ENCODE peak calls at places on chromosomes 4 and X, in six cellular contexts. D is Karpas-422; L is colonic mucosa; N is upper lobe of right lung; B is Jurkat, Clone E6-1; G is heart right ventricle. Q is an unnamed sample.

GRCh38 chrX:106903291-106903820 is at the start of gene RIPPLY1:
- DNase-seq in N (no peak), G (no peak), B (no peak), D (peak; percentile 48), L (no peak), Q (no peak)

GRCh38 chr4:165839615-165840333 is 33.3 kb upstream of the TLL1 start:
- DNase-seq in B (no peak), G (no peak), L (no peak), D (no peak), N (no peak), Q (peak; percentile 15)

GRCh38 chr4:37970702-37971101 is 10.5 kb downstream of the PTTG2 start:
- DNase-seq in D (peak; percentile 85), N (peak; percentile 90), L (peak; percentile 85), G (peak; percentile 72), B (peak; percentile 35), Q (peak; percentile 38)

GRCh38 chr4:167555338-167556022 is 321.2 kb upstream of the SPOCK3 start:
- DNase-seq in L (no peak), D (no peak), G (no peak), N (no peak), B (no peak), Q (no peak)

GRCh38 chr4:123035239-123035638 is 112.8 kb upstream of the NUDT6 start:
- DNase-seq in L (no peak), B (no peak), G (no peak), D (no peak), N (no peak), Q (no peak)

GRCh38 chr4:23373269-23373668 is 516.6 kb downstream of the PPARGC1A start:
- DNase-seq in G (no peak), N (peak; percentile 69), L (peak; percentile 43), D (no peak), B (no peak), Q (no peak)

GRCh38 chrX:114798902-114799301 is 215.0 kb downstream of the HTR2C start:
- DNase-seq in G (no peak), N (no peak), D (no peak), B (no peak), L (no peak), Q (no peak)

GRCh38 chr4:6900181-6900812 is 9.3 kb upstream of the TBC1D14 start:
- DNase-seq in G (no peak), D (no peak), B (no peak), L (no peak), N (no peak), Q (no peak)

GRCh38 chrX:108537005-108537404 is 97.4 kb downstream of the COL4A5 start:
- DNase-seq in B (peak; percentile 8), N (no peak), G (no peak), L (peak; percentile 24), D (peak; percentile 72), Q (no peak)

GRCh38 chr4:158778712-158779111 is 9.9 kb downstream of the FNIP2 start:
- DNase-seq in L (peak; percentile 77), D (no peak), G (no peak), N (no peak), B (no peak), Q (peak; percentile 75)

GRCh38 chrX:49271341-49271740 is 1.7 kb downstream of the PPP1R3F start:
- DNase-seq in B (no peak), L (no peak), G (no peak), N (no peak), D (no peak), Q (no peak)
- H3K4me3 ChIP-seq in B (no peak overlapping the region), L (no peak overlapping the region), G (no peak overlapping the region), N (peak overlapping the region; percentile 68), D (no peak overlapping the region), Q (peak overlapping the region; percentile 65)

GRCh38 chr4:75596061-75596460 is 34.3 kb downstream of the CDKL2 start:
- DNase-seq in D (no peak), L (no peak), B (no peak), G (no peak), N (no peak), Q (no peak)
- H3K4me3 ChIP-seq in D (no peak overlapping the region), L (no peak overlapping the region), B (no peak overlapping the region), G (no peak overlapping the region), N (no peak overlapping the region), Q (no peak overlapping the region)

GRCh38 chrX:25005034-25005381 is 10.8 kb downstream of the ARX start:
- DNase-seq in D (no peak), G (no peak), N (no peak), L (no peak), B (no peak), Q (no peak)
- H3K4me3 ChIP-seq in D (no peak overlapping the region), G (no peak overlapping the region), N (no peak overlapping the region), L (no peak overlapping the region), B (no peak overlapping the region), Q (no peak overlapping the region)

GRCh38 chrX:10576777-10577444 is 43.5 kb downstream of the MID1 start:
- DNase-seq in N (no peak), L (no peak), D (no peak), B (no peak), G (peak; percentile 11), Q (no peak)

GRCh38 chrX:10577863-10578262 is 42.5 kb downstream of the MID1 start:
- DNase-seq in L (no peak), N (no peak), B (no peak), G (no peak), D (no peak), Q (no peak)

GRCh38 chrX:10582215-10582733 is 38.1 kb downstream of the MID1 start:
- DNase-seq in G (no peak), L (no peak), B (no peak), D (no peak), N (no peak), Q (peak; percentile 67)

GRCh38 chrX:10579753-10580060 is 40.7 kb downstream of the MID1 start:
- DNase-seq in N (no peak), L (no peak), G (no peak), D (no peak), B (no peak), Q (no peak)

DNA sequence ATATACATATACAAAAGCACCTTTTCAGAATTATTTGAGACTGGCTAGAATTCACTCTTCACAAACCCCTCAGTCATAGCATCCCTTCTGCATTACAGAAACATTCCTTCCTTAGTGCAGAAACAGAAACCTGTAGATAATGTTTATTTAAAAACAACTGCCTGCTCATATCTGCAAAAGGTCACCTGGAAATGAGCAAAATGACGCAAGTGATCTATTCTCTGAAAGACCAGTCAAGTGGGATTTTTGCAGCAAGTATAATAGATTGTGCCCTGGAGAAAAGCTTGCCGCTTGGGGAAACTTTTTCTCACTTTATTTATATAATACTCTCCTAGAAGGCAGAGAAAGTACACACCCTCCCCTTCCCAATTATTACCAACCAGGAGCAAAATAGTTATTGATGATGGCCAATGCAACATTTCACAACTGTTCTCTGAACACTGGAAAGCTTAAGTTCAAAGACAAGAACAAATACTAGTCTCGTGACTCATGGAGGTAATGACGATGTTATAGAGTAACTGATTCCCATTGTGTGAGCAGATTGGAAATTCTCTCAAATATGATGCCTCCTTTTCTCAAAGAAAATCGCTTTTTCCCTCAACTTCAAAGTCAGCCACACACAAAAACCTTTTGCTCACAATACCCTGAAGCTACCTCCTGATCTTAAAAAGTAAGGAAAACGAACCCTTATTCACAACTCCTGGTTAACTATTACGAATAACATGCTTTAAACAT is 41.2 kb downstream of the MID1 start:
- DNase-seq in N (no peak), G (no peak), B (no peak), D (no peak), L (no peak), Q (no peak)
- H3K4me3 ChIP-seq in N (no peak overlapping the region), G (no peak overlapping the region), B (no peak overlapping the region), D (no peak overlapping the region), L (no peak overlapping the region), Q (no peak overlapping the region)

GRCh38 chrX:129568349-129568748 is 28.3 kb downstream of the OCRL start:
- DNase-seq in D (no peak), G (no peak), L (no peak), N (no peak), B (no peak), Q (no peak)
- H3K4me3 ChIP-seq in D (no peak overlapping the region), G (no peak overlapping the region), L (no peak overlapping the region), N (no peak overlapping the region), B (no peak overlapping the region), Q (no peak overlapping the region)

GRCh38 chrX:55056820-55057690 is 17.8 kb upstream of the PAGE2B start:
- DNase-seq in G (no peak), L (no peak), D (no peak), B (peak; percentile 16), N (no peak), Q (no peak)
- H3K4me3 ChIP-seq in G (no peak overlapping the region), L (no peak overlapping the region), D (no peak overlapping the region), B (no peak overlapping the region), N (peak overlapping the region; percentile 10), Q (no peak overlapping the region)

Q was measured in LNCaP clone FGC.